ENCODE peak calls at places on chromosomes 13 and 19, in eight cellular contexts. V is breast epithelium, R is prostate gland, O is tibial nerve, T is uterus, X is body of pancreas, K is adrenal gland, A is A549. F is an unnamed sample.

GRCh38 chr13:50529154-50529882 is 314.2 kb downstream of the DLEU7 start:
- DNase-seq in V (peak), R (peak), A (no peak), T (peak), K (peak), X (peak), O (peak), F (peak)

GRCh38 chr13:43196171-43196611 is 172.8 kb downstream of the DNAJC15 start:
- DNase-seq in A (no peak), K (no peak), R (no peak), O (no peak), V (no peak), T (peak), X (no peak), F (peak)

GRCh38 chr13:46607768-46608553 is 55.0 kb downstream of the LRCH1 start:
- DNase-seq in O (no peak), A (peak), T (no peak), R (no peak), V (no peak), K (no peak), X (no peak), F (no peak)

GRCh38 chr13:36950330-36950729 is 30.3 kb upstream of the SMAD9 start:
- DNase-seq in X (no peak), T (no peak), A (no peak), O (no peak), R (no peak), V (no peak), K (no peak), F (no peak)

GRCh38 chr19:5240011-5240410 is 100.6 kb downstream of the PTPRS start:
- DNase-seq in X (no peak), O (no peak), A (no peak), T (no peak), R (no peak), K (no peak), V (no peak), F (no peak)

GRCh38 chr19:51136891-51137551 is 5.1 kb upstream of the SIGLEC7 start:
- DNase-seq in K (no peak), O (no peak), X (no peak), V (no peak), R (no peak), T (no peak), A (no peak), F (no peak)

GRCh38 chr19:2345076-2345475 is 15.0 kb upstream of the TMPRSS9 start:
- DNase-seq in K (no peak), R (no peak), T (no peak), V (no peak), O (no peak), A (no peak), X (no peak), F (no peak)

GRCh38 chr19:5621945-5622464 is 571 bp downstream of the SAFB2 start:
- DNase-seq in V (peak), K (peak), R (peak), T (peak), A (no peak), X (peak), O (no peak), F (peak)

GRCh38 chr13:79448413-79448812 is 32.5 kb upstream of the NDFIP2 start:
- DNase-seq in O (no peak), K (no peak), T (no peak), R (no peak), X (no peak), V (no peak), A (no peak), F (no peak)

GRCh38 chr13:21123956-21124355 is 52.4 kb downstream of the SKA3 start:
- DNase-seq in X (no peak), A (no peak), V (no peak), K (no peak), R (no peak), O (no peak), T (no peak), F (no peak)

GRCh38 chr13:74288361-74288911 is 154.2 kb upstream of the KLF12 start:
- DNase-seq in A (no peak), V (no peak), K (no peak), X (no peak), O (no peak), T (no peak), R (peak), F (peak)

GRCh38 chr19:10882108-10882457 is 10.7 kb downstream of the CARM1 start:
- DNase-seq in X (no peak), O (no peak), V (no peak), R (no peak), T (no peak), A (no peak), K (no peak), F (peak)

GRCh38 chr13:65600702-65601101 is 1629.4 kb downstream of the PCDH9 start:
- DNase-seq in K (no peak), O (no peak), V (no peak), X (no peak), T (no peak), A (no peak), R (no peak), F (no peak)

DNA sequence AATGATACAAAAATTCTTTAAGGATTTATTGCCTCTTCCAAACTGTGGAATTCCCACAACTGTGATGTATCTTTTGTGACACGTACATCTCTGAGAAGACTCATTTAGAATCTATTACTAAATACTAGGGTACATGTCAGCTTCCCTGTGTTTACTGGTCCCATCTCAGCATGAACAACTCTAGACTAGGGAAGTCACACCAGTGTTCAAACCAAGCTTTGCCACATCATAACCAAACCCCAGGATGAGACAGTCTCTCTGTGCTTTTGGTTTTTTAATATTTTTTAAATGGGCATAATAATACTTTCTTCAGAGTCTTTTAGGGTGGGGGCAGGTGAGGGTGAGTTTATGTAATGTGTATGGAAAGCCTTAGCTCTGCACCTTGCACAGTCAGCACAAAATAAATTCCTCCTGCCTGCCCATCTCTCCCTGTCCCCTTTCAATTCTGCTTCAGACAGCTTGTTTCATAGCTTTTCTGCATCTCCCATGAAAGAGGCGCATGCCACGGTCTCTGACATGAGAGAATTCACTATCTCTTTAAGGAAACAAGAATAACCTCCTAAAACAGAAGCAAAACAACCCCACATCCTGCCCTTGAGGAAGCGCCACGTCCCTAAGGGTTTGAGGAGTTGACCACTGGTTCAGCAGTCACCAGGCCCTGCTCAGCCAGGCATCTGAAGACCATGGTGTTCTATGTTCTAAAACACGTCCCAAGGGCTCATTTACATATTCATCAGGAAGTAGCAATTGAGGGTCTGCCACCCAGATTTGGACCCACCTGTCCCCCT is 174.5 kb downstream of the USP12 start:
- DNase-seq in V (no peak), T (no peak), R (no peak), O (no peak), K (no peak), A (no peak), X (no peak), F (no peak)
- H3K4me3 ChIP-seq in V (no peak), T (no peak), R (no peak), O (no peak), K (no peak), A (no peak), X (no peak), F (no peak)

DNA sequence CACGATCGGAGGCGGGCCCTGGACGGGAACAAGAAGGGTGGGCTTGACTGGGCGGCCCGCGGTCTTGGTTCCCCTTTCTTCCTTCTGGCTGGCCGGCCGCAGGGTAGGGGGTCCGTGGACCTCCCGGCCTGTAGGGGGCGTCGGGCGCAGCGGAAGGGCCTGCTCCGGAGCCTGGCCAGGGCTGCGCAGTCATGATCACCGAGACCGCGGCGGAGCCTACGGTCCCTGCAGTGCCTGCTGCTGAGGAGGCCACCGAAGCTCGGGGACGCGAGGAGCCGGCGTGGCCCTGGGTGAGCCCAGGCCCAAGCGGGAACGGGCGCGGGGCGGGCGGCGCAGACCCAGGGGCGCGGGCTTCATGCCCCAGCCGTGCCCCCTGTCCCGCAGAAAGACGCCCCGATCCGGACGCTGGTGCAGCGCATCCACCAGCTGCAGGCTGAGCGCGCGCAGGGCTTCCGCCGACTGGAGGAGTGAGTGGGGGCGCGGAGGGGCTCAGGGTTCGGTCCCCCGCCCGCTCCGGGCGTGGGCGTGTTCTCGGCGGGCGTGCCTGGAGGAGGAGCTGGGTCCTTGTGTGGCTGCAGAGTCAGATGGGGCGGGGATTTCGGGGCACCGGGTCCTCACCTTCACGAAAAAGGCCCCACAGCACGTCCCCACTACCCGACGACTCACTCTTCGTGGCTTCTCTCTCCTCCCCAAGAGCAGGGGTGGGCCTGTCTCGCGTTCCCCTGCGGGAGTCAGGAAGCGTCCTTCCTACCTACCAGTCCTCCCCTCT is at the start of gene REX1BD:
- DNase-seq in R (peak), O (peak), X (peak), A (no peak), T (peak), K (peak), V (peak), F (peak)
- TF ChIP-seq POLR2A in R (peak), O (peak), X (peak), A (peak), T (peak), K (peak), V (no peak), F (peak)

GRCh38 chr13:77521194-77521593 is 14.3 kb upstream of the SCEL start:
- DNase-seq in R (no peak), V (no peak), K (no peak), X (no peak), O (no peak), A (peak), T (no peak), F (no peak)
- H3K4me3 ChIP-seq in R (no peak), V (no peak), K (no peak), X (no peak), O (no peak), A (no peak), T (no peak), F (no peak)

GRCh38 chr19:37466798-37467607 is at the start of gene ZNF569:
- DNase-seq in K (peak), V (peak), T (peak), O (peak), X (peak), A (peak), R (peak), F (peak)

GRCh38 chr19:37466277-37466797 is 907 bp downstream of the ZNF569 start:
- DNase-seq in O (no peak), R (no peak), A (no peak), T (no peak), K (no peak), V (no peak), X (no peak), F (no peak)

GRCh38 chr19:37467608-37468090 is 405 bp upstream of the ZNF569 start:
- DNase-seq in T (no peak), O (no peak), R (no peak), A (no peak), V (no peak), X (no peak), K (no peak), F (no peak)

GRCh38 chr19:37470216-37470615 is 1.1 kb downstream of the ZNF570 start:
- DNase-seq in K (no peak), O (no peak), T (no peak), X (no peak), A (no peak), V (no peak), R (no peak), F (no peak)

DNA sequence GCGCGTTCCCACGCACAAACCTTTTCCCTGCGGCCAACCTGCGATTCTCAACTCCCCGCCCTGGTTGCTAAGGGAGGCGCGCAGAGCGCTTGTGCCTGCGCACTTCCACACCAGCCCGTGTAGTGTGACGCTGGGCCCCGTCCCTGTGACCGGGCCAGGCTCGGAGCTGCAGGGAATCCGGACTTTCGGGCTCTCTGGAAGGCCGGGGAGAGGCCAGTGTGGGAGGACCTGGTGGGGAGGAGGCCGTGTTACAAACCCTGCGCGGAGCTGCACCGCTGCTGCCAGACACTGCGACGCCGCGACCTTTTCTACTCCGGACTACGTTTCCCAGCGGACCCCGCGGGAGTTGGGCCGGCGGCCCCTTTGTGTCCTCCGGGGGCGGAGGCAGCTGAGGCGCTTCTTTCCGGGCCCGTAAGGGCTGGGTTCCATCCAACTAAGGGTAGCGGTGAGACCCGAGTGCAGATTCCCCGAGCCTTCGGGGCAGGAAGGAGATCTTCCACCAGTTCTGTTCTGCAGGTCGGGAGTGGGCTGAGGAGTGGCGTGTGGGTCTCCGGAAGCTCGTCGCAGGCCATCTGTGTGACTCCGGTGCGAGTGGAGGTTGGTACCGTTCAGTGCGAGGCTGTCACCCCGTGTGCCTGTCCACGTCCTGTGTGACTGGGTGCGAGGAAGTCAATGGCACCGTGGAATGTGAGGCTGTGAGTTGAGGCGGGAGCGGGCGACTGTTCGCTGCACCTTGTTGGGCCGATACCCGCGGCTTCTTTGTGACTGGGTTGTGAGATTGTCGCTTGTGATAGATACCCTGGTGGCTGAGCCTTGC is at the start of gene ZNF570:
- DNase-seq in O (peak), V (peak), T (peak), X (peak), R (peak), A (peak), K (peak), F (peak)
- TF ChIP-seq POLR2A in O (peak), V (peak), T (peak), X (peak), R (peak), A (peak), K (peak), F (peak)

GRCh38 chr19:406999-407491 is 1.9 kb downstream of the C2CD4C start:
- DNase-seq in V (no peak), R (no peak), A (no peak), X (no peak), O (peak), K (no peak), T (no peak), F (peak)

GRCh38 chr19:409006-409514 is at the start of gene C2CD4C:
- DNase-seq in A (no peak), T (no peak), K (peak), X (peak), O (peak), V (no peak), R (no peak), F (no peak)

GRCh38 chr19:408441-409005 is 424 bp downstream of the C2CD4C start:
- DNase-seq in K (peak), V (no peak), O (peak), T (no peak), R (no peak), X (no peak), A (no peak), F (no peak)

GRCh38 chr19:406121-406711 is 2.7 kb downstream of the C2CD4C start:
- DNase-seq in X (no peak), V (no peak), T (no peak), A (no peak), K (no peak), O (no peak), R (no peak), F (no peak)

GRCh38 chr19:407501-408440 is 1.2 kb downstream of the C2CD4C start:
- DNase-seq in T (no peak), A (no peak), O (no peak), K (no peak), V (no peak), R (no peak), X (no peak), F (no peak)
- H3K4me3 ChIP-seq in T (no peak), A (no peak), O (no peak), K (no peak), V (peak), R (peak), X (no peak), F (no peak)

GRCh38 chr19:19320362-19321142 is at the start of the genes MAU2 and SUGP1:
- DNase-seq in V (peak), X (peak), O (peak), A (peak), K (peak), T (peak), R (peak), F (peak)
- TF ChIP-seq POLR2A in V (no peak), X (peak), O (peak), A (peak), K (peak), T (peak), R (peak), F (no peak)

GRCh38 chr19:17830567-17831418 is 9.5 kb upstream of the INSL3 start:
- DNase-seq in R (peak), A (peak), X (peak), V (no peak), O (peak), K (peak), T (peak), F (no peak)
- H3K4me3 ChIP-seq in R (peak), A (peak), X (no peak), V (no peak), O (no peak), K (no peak), T (peak), F (no peak)

F was measured in heart left ventricle.